ENCODE peak calls at places on chromosome 5, in six cellular contexts. T is AG10803, K is A549, G is AG04450, Z is upper lobe of left lung, P is cardiac muscle cell. Y is an unnamed sample.

GRCh38 chr5:133900498-133901270 is 67.7 kb downstream of the C5orf15 start:
- DNase-seq in T (no peak), K (no peak), G (no peak), Z (no peak), P (no peak), Y (no peak)

GRCh38 chr5:141692533-141692888 is 10.5 kb upstream of the ARAP3 start:
- DNase-seq in T (no peak), Z (no peak), P (no peak), G (no peak), K (no peak), Y (no peak)

GRCh38 chr5:131977212-131977604 is 31.7 kb upstream of the MEIKIN start:
- DNase-seq in Z (no peak), K (no peak), T (no peak), P (no peak), G (no peak), Y (no peak)

GRCh38 chr5:56301041-56301440 is 67.9 kb upstream of the ANKRD55 start:
- DNase-seq in Z (no peak), P (no peak), G (no peak), K (peak; percentile 49), T (no peak), Y (no peak)

GRCh38 chr5:56985941-56986630 is 34.2 kb upstream of the MIER3 start:
- DNase-seq in Z (no peak), T (no peak), P (no peak), G (no peak), K (no peak), Y (no peak)

GRCh38 chr5:74673011-74673790 is 11.8 kb upstream of the HEXB start:
- DNase-seq in P (peak; percentile 66), G (no peak), Z (no peak), T (peak; percentile 63), K (peak; percentile 50), Y (no peak)

GRCh38 chr5:74187757-74188156 is 452.8 kb downstream of the ENC1 start:
- DNase-seq in G (no peak), K (no peak), Z (no peak), T (no peak), P (no peak), Y (no peak)

GRCh38 chr5:67361932-67362729 is 165.5 kb upstream of the CD180 start:
- DNase-seq in P (peak; percentile 49), G (no peak), T (no peak), Z (no peak), K (no peak), Y (no peak)

GRCh38 chr5:112694853-112695709 is 42.6 kb upstream of the APC start:
- DNase-seq in G (no peak), K (no peak), P (peak; percentile 79), T (peak; percentile 91), Z (no peak), Y (peak; percentile 57)

GRCh38 chr5:175847061-175847460 is 24.3 kb upstream of the CPLX2 start:
- DNase-seq in P (no peak), K (no peak), G (no peak), T (no peak), Z (no peak), Y (no peak)

GRCh38 chr5:16736158-16736994 is 119.6 kb upstream of the RETREG1 start:
- DNase-seq in K (no peak), T (peak; percentile 78), Z (peak; percentile 84), G (peak; percentile 54), P (peak; percentile 93), Y (no peak)

GRCh38 chr5:67773439-67773988 is 442.0 kb upstream of the PIK3R1 start:
- DNase-seq in P (peak; percentile 85), Z (no peak), T (peak; percentile 30), G (no peak), K (no peak), Y (no peak)

GRCh38 chr5:132055441-132055807 is 5.0 kb upstream of the IL3 start:
- DNase-seq in K (no peak), P (no peak), G (no peak), Z (no peak), T (no peak), Y (no peak)

GRCh38 chr5:119583684-119584083 is 45.7 kb upstream of the FAM170A start:
- DNase-seq in P (no peak), G (no peak), K (no peak), T (peak; percentile 3), Z (no peak), Y (peak; percentile 1)

GRCh38 chr5:10695055-10695649 is 65.9 kb downstream of the DAP start:
- DNase-seq in G (no peak), K (peak; percentile 75), T (peak; percentile 71), P (peak; percentile 74), Z (peak; percentile 86), Y (no peak)

GRCh38 chr5:11310158-11310557 is 549.1 kb upstream of the DAP start:
- DNase-seq in T (no peak), K (no peak), Z (no peak), P (no peak), G (no peak), Y (no peak)

GRCh38 chr5:33793836-33794549 is 97.8 kb downstream of the ADAMTS12 start:
- DNase-seq in P (peak; percentile 25), K (no peak), T (peak; percentile 75), Z (no peak), G (no peak), Y (no peak)

GRCh38 chr5:3393122-3393963 is 202.3 kb upstream of the IRX1 start:
- DNase-seq in P (no peak), G (no peak), T (no peak), Z (no peak), K (no peak), Y (no peak)

GRCh38 chr5:135718151-135718550 is 116.3 kb upstream of the SLC25A48 start:
- DNase-seq in T (peak; percentile 47), K (peak; percentile 36), G (no peak), P (peak; percentile 30), Z (no peak), Y (no peak)

GRCh38 chr5:94028001-94028400 is 286.6 kb upstream of the POU5F2 start:
- DNase-seq in Z (no peak), T (no peak), K (peak; percentile 2), P (no peak), G (no peak), Y (no peak)

GRCh38 chr5:97019435-97020117 is 83.7 kb downstream of the LNPEP start:
- DNase-seq in K (no peak), G (no peak), P (no peak), T (peak; percentile 53), Z (no peak), Y (no peak)

GRCh38 chr5:141604318-141604717 is 14.5 kb downstream of the DIAPH1 start:
- DNase-seq in G (peak; percentile 57), Z (peak; percentile 82), T (peak; percentile 96), P (peak; percentile 89), K (peak; percentile 92), Y (peak; percentile 77)

GRCh38 chr5:96807099-96807654 is 568 bp downstream of the ERAP1 start:
- DNase-seq in P (peak; percentile 75), G (no peak), Z (peak; percentile 80), K (peak; percentile 70), T (peak; percentile 61), Y (no peak)

DNA sequence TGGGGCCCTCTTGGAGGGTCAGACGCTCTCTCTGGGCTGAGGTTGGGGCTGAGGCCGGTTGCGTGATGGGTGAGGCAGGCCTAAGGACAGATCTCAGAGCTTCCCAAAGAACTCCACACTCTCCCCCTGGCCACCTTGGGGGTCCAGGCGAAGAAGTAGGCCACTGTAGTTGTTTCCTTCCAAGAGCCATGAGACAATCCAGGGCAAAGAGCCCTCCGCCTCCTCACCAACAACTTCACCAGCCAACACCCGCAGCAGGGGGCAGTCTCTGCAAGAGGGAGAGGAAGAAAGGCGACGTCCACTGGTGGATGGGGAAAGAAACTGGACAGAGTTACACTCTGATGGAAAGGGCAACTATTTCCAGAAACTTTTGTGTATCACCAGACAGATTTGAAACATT is 10.7 kb downstream of the SLC35A4 start:
- DNase-seq in G (no peak), P (peak; percentile 80), T (peak; percentile 56), K (peak; percentile 61), Z (peak; percentile 74), Y (no peak)
- TF ChIP-seq CTCF in G (peak; percentile 38), P (peak; percentile 62), T (peak; percentile 64), K (peak; percentile 30), Z (peak; percentile 61), Y (peak; percentile 69)

GRCh38 chr5:43411489-43411888 is 702 bp downstream of the CCL28 start:
- DNase-seq in K (no peak), T (no peak), Z (no peak), P (no peak), G (no peak), Y (no peak)

GRCh38 chr5:43413966-43414365 is 1.8 kb upstream of the CCL28 start:
- DNase-seq in Z (no peak), P (no peak), K (no peak), T (no peak), G (no peak), Y (no peak)

GRCh38 chr5:43412151-43412550 is at the start of gene CCL28:
- DNase-seq in T (no peak), K (no peak), Z (no peak), P (no peak), G (no peak), Y (no peak)

GRCh38 chr5:43409809-43410271 is 2.4 kb downstream of the CCL28 start:
- DNase-seq in Z (peak; percentile 44), K (no peak), P (no peak), G (no peak), T (no peak), Y (no peak)

DNA sequence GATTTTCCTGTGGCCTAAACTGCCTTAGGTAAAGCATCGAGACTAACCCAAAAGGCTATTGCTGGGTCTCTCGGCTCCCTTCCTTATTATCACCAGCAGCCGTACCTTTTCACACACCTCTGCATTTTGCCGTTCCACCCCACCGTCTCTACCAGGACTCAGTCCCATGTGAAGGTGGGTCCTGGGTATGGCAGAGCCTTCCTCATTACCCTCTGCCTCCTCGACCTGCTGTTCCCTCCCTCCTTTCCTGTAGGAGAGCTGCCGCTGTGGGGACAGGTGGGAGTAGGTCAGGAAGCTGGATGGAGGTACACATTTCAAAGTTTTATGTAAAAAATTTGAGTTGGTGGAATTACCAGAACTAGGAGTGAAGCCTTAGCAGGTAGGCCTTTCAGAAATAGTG is 1.8 kb downstream of the CCL28 start:
- DNase-seq in K (no peak), T (no peak), P (no peak), G (no peak), Z (no peak), Y (no peak)
- H3K4me3 ChIP-seq in K (no peak overlapping the region), T (no peak overlapping the region), P (no peak overlapping the region), G (no peak overlapping the region), Z (no peak overlapping the region), Y (no peak overlapping the region)

DNA sequence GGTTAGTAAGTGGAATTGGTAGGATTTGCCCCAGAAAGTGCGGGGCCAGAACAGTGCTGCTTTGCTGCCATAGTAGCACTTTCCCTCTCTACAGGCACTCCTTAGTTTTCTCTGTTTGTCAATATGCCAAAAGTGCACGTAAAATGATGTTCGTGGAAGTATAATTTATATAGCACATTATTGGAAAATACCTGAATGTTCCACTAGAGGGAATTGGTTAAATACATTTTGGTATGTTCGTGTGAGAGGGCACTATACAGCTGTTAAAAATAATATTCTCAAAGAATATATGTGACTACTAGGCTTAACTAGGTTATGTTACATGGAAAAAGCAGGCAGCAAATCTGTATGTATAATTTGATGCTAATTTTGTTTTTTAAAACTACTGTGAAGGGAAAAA is 184.0 kb upstream of the GDNF start:
- DNase-seq in P (no peak), K (no peak), T (no peak), G (no peak), Z (no peak), Y (no peak)
- TF ChIP-seq CTCF in P (no peak), K (no peak), T (peak; percentile 36), G (peak; percentile 22), Z (no peak), Y (no peak)

DNA sequence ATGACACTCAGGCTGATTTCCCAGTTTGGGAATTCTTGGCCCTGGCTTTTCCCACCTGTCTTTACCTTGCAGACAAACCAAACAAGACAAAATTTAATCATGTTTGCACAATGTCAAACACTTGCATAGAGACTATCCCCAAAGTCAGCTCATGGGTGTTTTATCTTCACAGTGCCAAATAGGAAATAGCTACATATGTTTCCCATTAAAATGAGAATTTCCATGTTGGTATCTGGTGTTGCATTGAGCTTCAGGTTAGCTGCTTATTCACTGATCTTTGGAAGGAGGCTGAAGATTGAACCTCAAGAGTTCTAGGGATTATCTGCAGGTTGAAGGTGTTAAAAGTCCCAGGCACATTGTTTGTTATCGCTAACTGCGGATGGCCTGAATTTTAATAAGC is 19.5 kb downstream of the MAP1B start:
- DNase-seq in Z (no peak), P (no peak), T (peak; percentile 73), K (no peak), G (no peak), Y (no peak)
- H3K4me3 ChIP-seq in Z (no peak overlapping the region), P (no peak overlapping the region), T (no peak overlapping the region), K (no peak overlapping the region), G (no peak overlapping the region), Y (no peak overlapping the region)

Y was measured in AG09309.